ENCODE peak calls at places on chromosomes 16 and 17, in four cellular contexts. Y, O, C and S are unnamed samples.

GRCh38 chr16:75494696-75495601 is at the start of gene CHST6:
- DNase-seq in O (peak; percentile 57), C (peak; percentile 54), Y (peak; percentile 7), S (peak; percentile 38)

GRCh38 chr16:46866286-46866685 is 17.9 kb upstream of the GPT2 start:
- DNase-seq in O (no peak), C (no peak), Y (no peak), S (no peak)

GRCh38 chr17:48498168-48498840 is 32.5 kb downstream of the HOXB1 start:
- DNase-seq in C (no peak), Y (no peak), O (no peak), S (no peak)

GRCh38 chr17:57956311-57957119 is 1.3 kb upstream of the CUEDC1 start:
- DNase-seq in Y (no peak), C (no peak), O (peak; percentile 4), S (no peak)

GRCh38 chr17:50195196-50195865 is 6.1 kb downstream of the COL1A1 start:
- DNase-seq in O (no peak), Y (no peak), C (no peak), S (peak; percentile 60)

GRCh38 chr17:53428913-53429312 is 393.8 kb upstream of the KIF2B start:
- DNase-seq in Y (no peak), C (no peak), O (no peak), S (no peak)

GRCh38 chr17:7883781-7884386 is 4.7 kb upstream of the CHD3 start:
- DNase-seq in Y (no peak), O (no peak), C (no peak), S (peak; percentile 45)

GRCh38 chr17:17141860-17142552 is 64.1 kb downstream of the PLD6 start:
- DNase-seq in C (peak; percentile 67), O (no peak), Y (peak; percentile 43), S (peak; percentile 65)

GRCh38 chr16:50335198-50335958 is 33.4 kb downstream of the BRD7 start:
- DNase-seq in C (no peak), Y (peak; percentile 31), O (no peak), S (peak; percentile 24)

GRCh38 chr17:81396722-81397313 is 1.6 kb downstream of the BAHCC1 start:
- DNase-seq in C (no peak), O (no peak), Y (no peak), S (peak; percentile 38)

GRCh38 chr17:80151333-80151732 is 4.4 kb upstream of the EIF4A3 start:
- DNase-seq in Y (peak; percentile 55), C (no peak), O (no peak), S (peak; percentile 83)

GRCh38 chr17:9509236-9509813 is 66.3 kb downstream of the STX8 start:
- DNase-seq in O (no peak), Y (no peak), C (no peak), S (no peak)

GRCh38 chr16:52496051-52496876 is 50.7 kb downstream of the TOX3 start:
- DNase-seq in C (no peak), Y (no peak), O (no peak), S (no peak)

GRCh38 chr17:15659663-15660062 is 24.4 kb downstream of the TRIM16 start:
- DNase-seq in C (no peak), O (peak; percentile 56), Y (no peak), S (no peak)

GRCh38 chr17:29155235-29155965 is 24.8 kb downstream of the MYO18A start:
- DNase-seq in Y (no peak), C (no peak), O (no peak), S (no peak)

GRCh38 chr16:19980866-19981265 is 92.8 kb downstream of the GPR139 start:
- DNase-seq in O (no peak), Y (no peak), C (no peak), S (peak; percentile 0)

GRCh38 chr17:27968206-27968732 is 74.2 kb upstream of the NLK start:
- DNase-seq in O (peak; percentile 69), Y (no peak), C (no peak), S (no peak)

GRCh38 chr17:6755731-6756184 is at the start of gene XAF1:
- DNase-seq in O (peak; percentile 63), C (no peak), Y (no peak), S (peak; percentile 60)

GRCh38 chr16:9072806-9073341 is 18.6 kb upstream of the HAPSTR1 start:
- DNase-seq in Y (peak; percentile 66), C (no peak), O (no peak), S (peak; percentile 94)

GRCh38 chr17:76735006-76735405 is 2.1 kb downstream of the SRSF2 start:
- DNase-seq in C (no peak), Y (no peak), O (no peak), S (peak; percentile 45)

GRCh38 chr17:79948406-79948917 is 87.2 kb downstream of the TBC1D16 start:
- DNase-seq in Y (no peak), O (no peak), C (peak; percentile 5), S (no peak)

GRCh38 chr17:46991618-46992017 is 12.6 kb upstream of the RPRML start:
- DNase-seq in Y (no peak), C (no peak), O (no peak), S (no peak)

GRCh38 chr16:87392823-87393679 is 915 bp downstream of the MAP1LC3B start:
- DNase-seq in O (peak; percentile 47), Y (no peak), C (no peak), S (peak; percentile 56)

GRCh38 chr16:49952386-49952785 is 72.6 kb upstream of the CNEP1R1 start:
- DNase-seq in Y (peak; percentile 73), O (no peak), C (no peak), S (peak; percentile 33)

DNA sequence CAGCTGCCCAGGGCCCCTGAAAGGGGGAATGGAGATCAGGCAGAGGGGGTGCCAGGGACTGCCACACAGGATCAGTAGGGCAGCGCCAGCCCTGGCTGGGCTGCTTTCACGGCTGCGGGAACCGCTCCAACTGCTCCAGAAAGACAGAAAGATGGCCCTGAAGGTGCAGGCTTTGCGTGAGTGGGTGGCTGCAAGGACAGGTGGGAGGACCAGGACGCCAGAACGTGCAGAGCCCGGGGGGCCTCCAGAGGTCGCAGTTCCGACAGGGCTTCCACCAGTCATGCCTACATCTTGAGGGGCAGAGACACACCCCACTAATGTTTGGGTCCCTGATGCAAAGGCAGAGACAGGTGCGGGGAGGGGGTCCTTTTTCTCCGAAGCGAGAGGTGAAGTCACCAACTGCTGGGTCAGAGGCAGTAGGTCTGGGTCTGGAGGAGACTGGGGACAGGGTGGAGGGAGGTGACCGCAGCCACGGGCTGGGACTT is 790 bp upstream of the ATP6V0C start:
- DNase-seq in O (no peak), Y (no peak), C (no peak), S (no peak)
- TF ChIP-seq CTCF in O (no peak), Y (peak; percentile 24), C (no peak), S (no peak)

DNA sequence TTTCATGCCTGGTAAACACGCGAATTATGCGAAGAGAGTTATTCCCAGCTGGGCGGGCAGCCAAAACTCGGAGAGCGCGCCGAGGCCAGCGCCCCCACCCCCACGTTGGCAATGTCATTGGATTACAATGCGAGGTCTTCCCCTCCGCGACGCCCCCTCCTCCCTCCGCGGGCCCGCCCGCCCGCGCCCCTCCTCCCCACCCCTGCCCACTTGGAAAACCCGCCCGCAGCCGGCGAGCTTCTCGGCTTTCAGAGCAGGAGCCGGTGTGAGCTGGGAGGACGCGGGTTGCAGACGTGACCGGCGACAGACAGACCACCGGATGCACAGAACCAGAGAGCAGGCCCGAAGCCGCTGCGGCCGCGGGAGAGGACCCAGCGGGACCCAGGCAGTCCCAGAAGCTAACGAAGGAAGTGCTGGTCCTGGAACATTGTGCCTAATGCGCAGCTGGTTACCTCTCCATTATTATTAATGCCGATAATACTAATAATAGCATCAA is 4.0 kb downstream of the NOG start:
- DNase-seq in Y (no peak), O (no peak), C (no peak), S (no peak)
- H3K4me3 ChIP-seq in Y (peak overlapping the region; percentile 32), O (no peak overlapping the region), C (peak overlapping the region; percentile 40), S (no peak overlapping the region)

GRCh38 chr16:11101283-11101682 is 154.7 kb downstream of the SOCS1 start:
- DNase-seq in O (no peak), Y (no peak), C (no peak), S (no peak)
- TF ChIP-seq CTCF in O (no peak), Y (no peak), C (no peak), S (no peak)

GRCh38 chr16:65235339-65236177 is 113.7 kb upstream of the CDH11 start:
- DNase-seq in C (no peak), Y (no peak), O (no peak), S (no peak)
- H3K4me3 ChIP-seq in C (no peak overlapping the region), Y (no peak overlapping the region), O (no peak overlapping the region), S (no peak overlapping the region)

DNA sequence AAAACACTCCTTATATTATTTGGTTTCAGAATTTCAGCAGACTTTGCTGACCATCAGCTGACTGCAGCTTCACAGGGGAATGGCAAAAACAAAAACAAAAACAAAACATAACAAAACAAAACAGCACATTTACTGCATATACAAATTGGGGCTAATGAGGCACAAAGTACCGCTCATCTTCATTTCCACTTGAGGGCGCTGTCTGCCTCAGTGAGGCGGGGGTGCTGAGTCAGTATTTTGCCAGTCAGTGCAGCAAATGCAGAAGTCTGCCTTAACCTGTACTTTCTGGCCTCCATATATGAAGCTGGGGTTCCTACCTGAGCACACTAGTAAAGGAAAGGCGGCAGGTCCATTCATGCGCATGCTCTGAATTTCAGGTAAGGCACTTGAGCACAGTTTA is 13.5 kb upstream of the DYNLRB2 start:
- DNase-seq in Y (peak; percentile 19), C (no peak), O (no peak), S (peak; percentile 26)
- TF ChIP-seq CTCF in Y (peak; percentile 78), C (peak; percentile 25), O (peak; percentile 19), S (peak; percentile 55)

GRCh38 chr16:13351222-13351621 is 449.8 kb downstream of the SHISA9 start:
- DNase-seq in Y (no peak), C (no peak), O (no peak), S (no peak)
- H3K4me3 ChIP-seq in Y (no peak overlapping the region), C (no peak overlapping the region), O (no peak overlapping the region), S (no peak overlapping the region)

GRCh38 chr17:2074919-2075318 is 20.0 kb downstream of the HIC1 start:
- DNase-seq in O (peak; percentile 59), Y (no peak), C (no peak), S (no peak)

GRCh38 chr17:2068589-2069051 is 13.7 kb downstream of the HIC1 start:
- DNase-seq in O (no peak), Y (no peak), C (no peak), S (peak; percentile 69)

GRCh38 chr17:2070241-2071023 is 15.5 kb downstream of the HIC1 start:
- DNase-seq in Y (no peak), C (no peak), O (no peak), S (no peak)

GRCh38 chr17:2071024-2071385 is 16.1 kb downstream of the HIC1 start:
- DNase-seq in Y (no peak), O (no peak), C (no peak), S (no peak)

DNA sequence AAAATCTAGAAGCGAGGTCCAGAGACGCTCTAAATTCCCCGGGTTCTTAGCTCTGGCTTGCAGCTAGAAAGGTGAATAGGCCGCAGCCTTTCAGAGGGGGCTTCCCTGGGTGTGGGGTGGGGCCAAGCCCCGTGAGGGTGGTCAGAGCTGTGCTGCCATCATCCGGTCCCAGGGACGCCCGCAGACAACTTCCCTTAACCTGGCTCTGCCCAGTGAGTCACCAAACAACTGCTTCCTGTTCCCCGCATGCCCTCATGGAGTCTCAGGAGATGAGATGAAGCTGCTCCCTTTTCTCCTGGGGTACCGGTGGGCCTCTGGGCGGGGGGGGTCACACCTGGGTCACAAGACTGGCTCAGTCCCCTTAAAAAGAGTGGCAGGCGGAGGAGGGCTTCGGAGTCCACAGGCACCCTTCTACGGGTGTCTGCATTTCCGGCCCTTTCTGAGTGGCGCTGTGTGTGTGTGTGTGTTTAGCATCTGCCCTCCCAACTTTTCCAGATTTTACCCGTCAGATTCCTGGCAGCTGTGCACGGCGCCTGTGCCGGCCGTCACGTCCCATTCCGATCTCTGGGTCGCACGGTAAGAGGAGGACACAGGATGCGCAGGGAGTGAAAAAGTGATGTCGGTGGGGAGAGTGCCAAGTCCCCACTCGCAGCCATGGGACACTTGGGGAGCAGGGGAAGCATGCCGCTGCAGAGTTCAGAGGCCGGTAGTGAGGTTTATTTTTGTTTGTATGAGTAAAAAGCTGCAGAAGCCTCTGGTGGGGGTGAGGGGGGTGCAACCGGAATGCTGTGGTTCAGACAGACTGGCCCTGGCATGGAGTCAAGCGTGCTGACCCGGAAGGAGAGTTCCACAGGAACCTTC is 16.7 kb downstream of the HIC1 start:
- DNase-seq in O (peak; percentile 73), C (no peak), Y (peak; percentile 80), S (peak; percentile 21)
- TF ChIP-seq CTCF in O (no peak), C (no peak), Y (peak; percentile 4), S (no peak)